ENCODE peak calls at places on chromosomes 1 and 21, in five cellular contexts. U is stimulated activated CD4-positive, alpha-beta T cell treated with anti-CD3 and anti-CD28 coated beads, Interleukin-1b, Interleukin-23, amount 100 ng/mL, for 48 hours; H is epithelial cell of esophagus; M is NCI-H2171; W is fibroblast of pulmonary artery. I is an unnamed sample.

GRCh38 chr1:153563991-153564390 is 1.7 kb downstream of the S100A2 start:
- DNase-seq in H (peak; percentile 15), U (no peak), M (no peak), W (no peak), I (no peak)

GRCh38 chr1:179090923-179091322 is 9.1 kb downstream of the TOR3A start:
- DNase-seq in U (no peak), W (no peak), M (no peak), H (no peak), I (no peak)

GRCh38 chr1:218284377-218284916 is 646 bp upstream of the RRP15 start:
- DNase-seq in W (no peak), H (peak; percentile 23), M (peak; percentile 29), U (no peak), I (no peak)

GRCh38 chr1:214604543-214604942 is 1.5 kb downstream of the CENPF start:
- DNase-seq in M (no peak), W (peak; percentile 32), U (no peak), H (no peak), I (peak; percentile 42)

GRCh38 chr21:35145626-35146236 is 96.6 kb upstream of the RUNX1 start:
- DNase-seq in W (no peak), U (no peak), H (peak; percentile 45), M (no peak), I (no peak)

GRCh38 chr21:43573921-43574320 is 85.4 kb downstream of the HSF2BP start:
- DNase-seq in M (no peak), W (no peak), H (no peak), U (no peak), I (no peak)

GRCh38 chr1:181131255-181131901 is 42.9 kb downstream of the IER5 start:
- DNase-seq in H (no peak), U (no peak), W (no peak), M (no peak), I (no peak)

GRCh38 chr1:50968884-50969610 is 998 bp upstream of the CDKN2C start:
- DNase-seq in H (peak; percentile 39), M (no peak), W (peak; percentile 12), U (peak; percentile 24), I (peak; percentile 41)

GRCh38 chr1:84078108-84078823 is 65.8 kb upstream of the PRKACB start:
- DNase-seq in M (no peak), H (peak; percentile 24), U (no peak), W (peak; percentile 30), I (peak; percentile 38)

GRCh38 chr1:75630004-75630403 is 19.1 kb upstream of the SLC44A5 start:
- DNase-seq in W (no peak), H (no peak), U (no peak), M (no peak), I (no peak)

GRCh38 chr21:25903599-25903998 is 168.8 kb downstream of the GABPA start:
- DNase-seq in W (no peak), U (no peak), H (no peak), M (no peak), I (no peak)

GRCh38 chr1:89069955-89070354 is 4.9 kb upstream of the GBP1 start:
- DNase-seq in W (peak; percentile 8), U (no peak), H (no peak), M (no peak), I (peak; percentile 28)

GRCh38 chr1:185646202-185646683 is 87.9 kb upstream of the HMCN1 start:
- DNase-seq in W (peak; percentile 99), M (no peak), U (no peak), H (peak; percentile 99), I (peak; percentile 97)

GRCh38 chr21:16196521-16197208 is 466.9 kb downstream of the USP25 start:
- DNase-seq in M (no peak), W (peak; percentile 49), H (no peak), U (no peak), I (no peak)